ENCODE peak calls at places on chromosomes 4 and X, in seven cellular contexts. One of them, this sample, is unnamed.

GRCh38 chr4:139816856-139817255 is 151.2 kb downstream of the MGST2 start:
- DNase-seq in HT-29: no peak
- DNase-seq in cerebellar cortex: no peak
- DNase-seq in right cardiac atrium: no peak
- DNase-seq in NCI-H2171: no peak
- DNase-seq in transverse colon: no peak
- DNase-seq in globus pallidus: no peak
- DNase-seq in this sample: no peak

GRCh38 chr4:80125252-80126177 is 52.5 kb upstream of the ANTXR2 start:
- DNase-seq in HT-29: peak
- DNase-seq in cerebellar cortex: peak
- DNase-seq in right cardiac atrium: no peak
- DNase-seq in NCI-H2171: no peak
- DNase-seq in transverse colon: peak
- DNase-seq in globus pallidus: peak
- DNase-seq in this sample: no peak

GRCh38 chrX:13414006-13414647 is 94.3 kb upstream of the ATXN3L start:
- DNase-seq in HT-29: no peak
- DNase-seq in cerebellar cortex: no peak
- DNase-seq in right cardiac atrium: no peak
- DNase-seq in NCI-H2171: no peak
- DNase-seq in transverse colon: no peak
- DNase-seq in globus pallidus: no peak
- DNase-seq in this sample: no peak

GRCh38 chrX:135421932-135422809 is at the start of gene SMIM10L2A:
- DNase-seq in HT-29: no peak
- DNase-seq in cerebellar cortex: no peak
- DNase-seq in right cardiac atrium: no peak
- DNase-seq in NCI-H2171: no peak
- DNase-seq in transverse colon: no peak
- DNase-seq in globus pallidus: no peak
- DNase-seq in this sample: no peak

GRCh38 chr4:8038702-8039251 is 99.1 kb upstream of the AFAP1 start:
- DNase-seq in HT-29: no peak
- DNase-seq in cerebellar cortex: no peak
- DNase-seq in right cardiac atrium: peak
- DNase-seq in NCI-H2171: peak
- DNase-seq in transverse colon: no peak
- DNase-seq in globus pallidus: no peak
- DNase-seq in this sample: no peak

GRCh38 chr4:181261279-181261678 is 981.9 kb upstream of the TENM3 start:
- DNase-seq in HT-29: peak
- DNase-seq in cerebellar cortex: no peak
- DNase-seq in right cardiac atrium: no peak
- DNase-seq in NCI-H2171: no peak
- DNase-seq in transverse colon: no peak
- DNase-seq in globus pallidus: no peak
- DNase-seq in this sample: no peak

GRCh38 chr4:186260504-186261448 is 5.2 kb upstream of the F11 start:
- DNase-seq in HT-29: no peak
- DNase-seq in cerebellar cortex: no peak
- DNase-seq in right cardiac atrium: no peak
- DNase-seq in NCI-H2171: no peak
- DNase-seq in transverse colon: no peak
- DNase-seq in globus pallidus: no peak
- DNase-seq in this sample: peak

GRCh38 chr4:47482326-47482725 is 2.7 kb upstream of the ATP10D start:
- DNase-seq in HT-29: no peak
- DNase-seq in cerebellar cortex: no peak
- DNase-seq in right cardiac atrium: no peak
- DNase-seq in NCI-H2171: no peak
- DNase-seq in transverse colon: no peak
- DNase-seq in globus pallidus: no peak
- DNase-seq in this sample: no peak

GRCh38 chrX:74234829-74235228 is 69.2 kb upstream of the ZCCHC13 start:
- DNase-seq in HT-29: peak
- DNase-seq in cerebellar cortex: no peak
- DNase-seq in right cardiac atrium: no peak
- DNase-seq in NCI-H2171: no peak
- DNase-seq in transverse colon: no peak
- DNase-seq in globus pallidus: no peak
- DNase-seq in this sample: no peak

GRCh38 chr4:110510955-110511544 is 35.1 kb downstream of the ENPEP start:
- DNase-seq in HT-29: peak
- DNase-seq in cerebellar cortex: peak
- DNase-seq in right cardiac atrium: no peak
- DNase-seq in NCI-H2171: peak
- DNase-seq in transverse colon: no peak
- DNase-seq in globus pallidus: peak
- DNase-seq in this sample: no peak

GRCh38 chr4:181957088-181957487 is 286.1 kb upstream of the TENM3 start:
- DNase-seq in HT-29: no peak
- DNase-seq in cerebellar cortex: no peak
- DNase-seq in right cardiac atrium: no peak
- DNase-seq in NCI-H2171: no peak
- DNase-seq in transverse colon: no peak
- DNase-seq in globus pallidus: peak
- DNase-seq in this sample: no peak

GRCh38 chr4:26719954-26720552 is 136.2 kb downstream of the TBC1D19 start:
- DNase-seq in HT-29: peak
- DNase-seq in cerebellar cortex: peak
- DNase-seq in right cardiac atrium: no peak
- DNase-seq in NCI-H2171: no peak
- DNase-seq in transverse colon: no peak
- DNase-seq in globus pallidus: peak
- DNase-seq in this sample: no peak

GRCh38 chr4:78058591-78059523 is 1.7 kb downstream of the FRAS1 start:
- DNase-seq in HT-29: peak
- DNase-seq in cerebellar cortex: no peak
- DNase-seq in right cardiac atrium: peak
- DNase-seq in NCI-H2171: no peak
- DNase-seq in transverse colon: peak
- DNase-seq in globus pallidus: no peak
- DNase-seq in this sample: peak

GRCh38 chr4:24473309-24473721 is 111.0 kb downstream of the DHX15 start:
- DNase-seq in HT-29: peak
- DNase-seq in cerebellar cortex: peak
- DNase-seq in right cardiac atrium: peak
- DNase-seq in NCI-H2171: no peak
- DNase-seq in transverse colon: peak
- DNase-seq in globus pallidus: peak
- DNase-seq in this sample: no peak

GRCh38 chr4:166996216-166996615 is 238.1 kb downstream of the SPOCK3 start:
- DNase-seq in HT-29: no peak
- DNase-seq in cerebellar cortex: no peak
- DNase-seq in right cardiac atrium: no peak
- DNase-seq in NCI-H2171: no peak
- DNase-seq in transverse colon: no peak
- DNase-seq in globus pallidus: peak
- DNase-seq in this sample: no peak

GRCh38 chrX:9312922-9313867 is 151.7 kb upstream of the TBL1X start:
- DNase-seq in HT-29: peak
- DNase-seq in cerebellar cortex: no peak
- DNase-seq in right cardiac atrium: peak
- DNase-seq in NCI-H2171: no peak
- DNase-seq in transverse colon: peak
- DNase-seq in globus pallidus: no peak
- DNase-seq in this sample: no peak

GRCh38 chrX:12548746-12549145 is 242.5 kb upstream of the PRPS2 start:
- DNase-seq in HT-29: peak
- DNase-seq in cerebellar cortex: no peak
- DNase-seq in right cardiac atrium: no peak
- DNase-seq in NCI-H2171: no peak
- DNase-seq in transverse colon: no peak
- DNase-seq in globus pallidus: no peak
- DNase-seq in this sample: no peak

GRCh38 chrX:129795584-129795983 is 15.8 kb downstream of the SASH3 start:
- DNase-seq in HT-29: no peak
- DNase-seq in cerebellar cortex: no peak
- DNase-seq in right cardiac atrium: no peak
- DNase-seq in NCI-H2171: no peak
- DNase-seq in transverse colon: no peak
- DNase-seq in globus pallidus: no peak
- DNase-seq in this sample: no peak

GRCh38 chr4:183291070-183291469 is 29.0 kb downstream of the CLDN22 start:
- DNase-seq in HT-29: no peak
- DNase-seq in cerebellar cortex: no peak
- DNase-seq in right cardiac atrium: no peak
- DNase-seq in NCI-H2171: no peak
- DNase-seq in transverse colon: no peak
- DNase-seq in globus pallidus: no peak
- DNase-seq in this sample: no peak

GRCh38 chrX:80174925-80175574 is 160.5 kb downstream of the TBX22 start:
- DNase-seq in HT-29: no peak
- DNase-seq in cerebellar cortex: no peak
- DNase-seq in right cardiac atrium: peak
- DNase-seq in NCI-H2171: no peak
- DNase-seq in transverse colon: no peak
- DNase-seq in globus pallidus: no peak
- DNase-seq in this sample: peak

GRCh38 chrX:35919536-35920309 is at the start of gene CFAP47:
- DNase-seq in HT-29: no peak
- DNase-seq in cerebellar cortex: no peak
- DNase-seq in right cardiac atrium: peak
- DNase-seq in NCI-H2171: no peak
- DNase-seq in transverse colon: peak
- DNase-seq in globus pallidus: peak
- DNase-seq in this sample: peak

GRCh38 chrX:102950908-102951866 is 14.1 kb downstream of the RAB40AL start:
- DNase-seq in HT-29: peak
- DNase-seq in cerebellar cortex: peak
- DNase-seq in right cardiac atrium: peak
- DNase-seq in NCI-H2171: peak
- DNase-seq in transverse colon: peak
- DNase-seq in globus pallidus: peak
- DNase-seq in this sample: peak

GRCh38 chrX:20461576-20461975 is 194.9 kb upstream of the RPS6KA3 start:
- DNase-seq in HT-29: no peak
- DNase-seq in cerebellar cortex: no peak
- DNase-seq in right cardiac atrium: no peak
- DNase-seq in NCI-H2171: no peak
- DNase-seq in transverse colon: no peak
- DNase-seq in globus pallidus: no peak
- DNase-seq in this sample: no peak

GRCh38 chr4:48483006-48483776 is at the start of gene SLC10A4:
- DNase-seq in HT-29: no peak
- DNase-seq in cerebellar cortex: no peak
- DNase-seq in right cardiac atrium: peak
- DNase-seq in NCI-H2171: no peak
- DNase-seq in transverse colon: no peak
- DNase-seq in globus pallidus: no peak
- DNase-seq in this sample: no peak

GRCh38 chr4:103012085-103012484 is 7.4 kb downstream of the SLC9B1 start:
- DNase-seq in HT-29: no peak
- DNase-seq in cerebellar cortex: no peak
- DNase-seq in right cardiac atrium: no peak
- DNase-seq in NCI-H2171: no peak
- DNase-seq in transverse colon: no peak
- DNase-seq in globus pallidus: peak
- DNase-seq in this sample: no peak

GRCh38 chr4:62342346-62342745 is 1142.2 kb downstream of the ADGRL3 start:
- DNase-seq in HT-29: no peak
- DNase-seq in cerebellar cortex: no peak
- DNase-seq in right cardiac atrium: no peak
- DNase-seq in NCI-H2171: no peak
- DNase-seq in transverse colon: no peak
- DNase-seq in globus pallidus: no peak
- DNase-seq in this sample: no peak

GRCh38 chr4:7332216-7333023 is 102.3 kb downstream of the PSAPL1 start:
- DNase-seq in HT-29: no peak
- DNase-seq in cerebellar cortex: no peak
- DNase-seq in right cardiac atrium: peak
- DNase-seq in NCI-H2171: no peak
- DNase-seq in transverse colon: peak
- DNase-seq in globus pallidus: no peak
- DNase-seq in this sample: no peak

GRCh38 chr4:7161721-7162214 is 30.6 kb upstream of the SORCS2 start:
- DNase-seq in HT-29: no peak
- DNase-seq in cerebellar cortex: no peak
- DNase-seq in right cardiac atrium: no peak
- DNase-seq in NCI-H2171: no peak
- DNase-seq in transverse colon: no peak
- DNase-seq in globus pallidus: peak
- DNase-seq in this sample: peak

GRCh38 chr4:98261291-98262271 is at the start of gene RAP1GDS1:
- DNase-seq in HT-29: peak
- DNase-seq in cerebellar cortex: peak
- DNase-seq in right cardiac atrium: peak
- DNase-seq in NCI-H2171: peak
- DNase-seq in transverse colon: peak
- DNase-seq in globus pallidus: peak
- DNase-seq in this sample: no peak

GRCh38 chr4:16858275-16858752 is 40.1 kb downstream of the LDB2 start:
- DNase-seq in HT-29: no peak
- DNase-seq in cerebellar cortex: no peak
- DNase-seq in right cardiac atrium: peak
- DNase-seq in NCI-H2171: no peak
- DNase-seq in transverse colon: no peak
- DNase-seq in globus pallidus: no peak
- DNase-seq in this sample: no peak

GRCh38 chrX:43961699-43962098 is 11.5 kb downstream of the NDP start:
- DNase-seq in HT-29: peak
- DNase-seq in cerebellar cortex: no peak
- DNase-seq in right cardiac atrium: no peak
- DNase-seq in NCI-H2171: no peak
- DNase-seq in transverse colon: no peak
- DNase-seq in globus pallidus: no peak
- DNase-seq in this sample: no peak

GRCh38 chrX:97290199-97290598 is 406.5 kb downstream of the RPA4 start:
- DNase-seq in HT-29: peak
- DNase-seq in cerebellar cortex: no peak
- DNase-seq in right cardiac atrium: no peak
- DNase-seq in NCI-H2171: no peak
- DNase-seq in transverse colon: no peak
- DNase-seq in globus pallidus: no peak
- DNase-seq in this sample: no peak

GRCh38 chr4:10088135-10089010 is 28.2 kb downstream of the WDR1 start:
- DNase-seq in HT-29: no peak
- DNase-seq in cerebellar cortex: no peak
- DNase-seq in right cardiac atrium: peak
- DNase-seq in NCI-H2171: no peak
- DNase-seq in transverse colon: no peak
- DNase-seq in globus pallidus: no peak
- DNase-seq in this sample: no peak

GRCh38 chrX:144681501-144681900 is 565.8 kb upstream of the SPANXN1 start:
- DNase-seq in HT-29: no peak
- DNase-seq in cerebellar cortex: no peak
- DNase-seq in right cardiac atrium: no peak
- DNase-seq in NCI-H2171: no peak
- DNase-seq in transverse colon: no peak
- DNase-seq in globus pallidus: no peak
- DNase-seq in this sample: no peak

GRCh38 chr4:85478576-85478975 is 3.6 kb downstream of the ARHGAP24 start:
- DNase-seq in HT-29: no peak
- DNase-seq in cerebellar cortex: no peak
- DNase-seq in right cardiac atrium: no peak
- DNase-seq in NCI-H2171: no peak
- DNase-seq in transverse colon: no peak
- DNase-seq in globus pallidus: no peak
- DNase-seq in this sample: no peak

GRCh38 chr4:105306158-105306781 is 159.6 kb downstream of the TET2 start:
- DNase-seq in HT-29: no peak
- DNase-seq in cerebellar cortex: no peak
- DNase-seq in right cardiac atrium: no peak
- DNase-seq in NCI-H2171: no peak
- DNase-seq in transverse colon: no peak
- DNase-seq in globus pallidus: no peak
- DNase-seq in this sample: no peak

GRCh38 chrX:81377329-81377728 is 175.4 kb downstream of the SH3BGRL start:
- DNase-seq in HT-29: peak
- DNase-seq in cerebellar cortex: peak
- DNase-seq in right cardiac atrium: no peak
- DNase-seq in NCI-H2171: no peak
- DNase-seq in transverse colon: no peak
- DNase-seq in globus pallidus: no peak
- DNase-seq in this sample: no peak

GRCh38 chrX:1546601-1547275 is 9.8 kb upstream of the P2RY8 start:
- DNase-seq in HT-29: no peak
- DNase-seq in cerebellar cortex: no peak
- DNase-seq in right cardiac atrium: no peak
- DNase-seq in NCI-H2171: no peak
- DNase-seq in transverse colon: no peak
- DNase-seq in globus pallidus: no peak
- DNase-seq in this sample: no peak